ENCODE peak calls at places on chromosomes 11 and 22, in eight cellular contexts. H, S, X, V, R, F, I and G are unnamed samples.
A peak's percentile ranks its signal among the peaks of the same experiment; 100 is the strongest.

GRCh38 chr22:35661377-35661937 is 13.2 kb downstream of the APOL6 start:
- DNase-seq in F (no peak), R (no peak), S (no peak), V (no peak), I (no peak), H (no peak), X (no peak), G (no peak)

GRCh38 chr22:43317252-43317651 is 25.9 kb downstream of the SCUBE1 start:
- DNase-seq in S (no peak), F (no peak), R (no peak), H (no peak), X (no peak), I (no peak), V (no peak), G (no peak)

GRCh38 chr11:7442588-7443215 is 42.6 kb upstream of the OLFML1 start:
- DNase-seq in X (peak; percentile 63), H (peak; percentile 56), I (peak; percentile 91), S (peak; percentile 53), F (peak; percentile 68), V (peak; percentile 63), R (peak; percentile 38), G (peak; percentile 93)

GRCh38 chr11:130369713-130370112 is 55.0 kb upstream of the ZBTB44 start:
- DNase-seq in R (no peak), I (no peak), X (no peak), V (no peak), F (no peak), H (no peak), S (no peak), G (no peak)

GRCh38 chr11:63999349-64000025 is 13.2 kb downstream of the OTUB1 start:
- DNase-seq in V (no peak), I (peak; percentile 67), R (no peak), S (peak; percentile 62), X (no peak), F (peak; percentile 35), H (no peak), G (peak; percentile 95)

GRCh38 chr22:17412232-17412631 is 43.0 kb downstream of the CECR2 start:
- DNase-seq in S (peak; percentile 45), R (no peak), F (peak; percentile 48), X (no peak), V (no peak), H (no peak), I (no peak), G (no peak)

GRCh38 chr22:20089977-20090729 is 10.1 kb downstream of the DGCR8 start:
- DNase-seq in F (no peak), I (no peak), S (peak; percentile 7), H (no peak), X (no peak), V (no peak), R (no peak), G (no peak)

GRCh38 chr11:63845305-63845704 is 6.4 kb downstream of the MARK2 start:
- DNase-seq in R (no peak), S (no peak), V (no peak), H (no peak), I (no peak), X (no peak), F (no peak), G (no peak)

GRCh38 chr11:16271258-16271657 is 85.1 kb downstream of the SOX6 start:
- DNase-seq in X (no peak), S (no peak), R (no peak), H (no peak), V (no peak), I (no peak), F (no peak), G (no peak)

GRCh38 chr11:102402556-102402955 is 50.0 kb downstream of the TMEM123 start:
- DNase-seq in X (no peak), R (no peak), H (no peak), S (no peak), V (no peak), F (no peak), I (no peak), G (no peak)

GRCh38 chr11:110069158-110069737 is 23.9 kb upstream of the ZC3H12C start:
- DNase-seq in V (no peak), F (peak; percentile 63), R (peak; percentile 3), H (no peak), S (peak; percentile 78), X (peak; percentile 97), I (peak; percentile 55), G (peak; percentile 92)

GRCh38 chr11:73287400-73288101 is 15.4 kb downstream of the P2RY6 start:
- DNase-seq in R (no peak), I (no peak), S (peak; percentile 55), H (no peak), F (no peak), X (no peak), V (no peak), G (no peak)

GRCh38 chr22:37659897-37660708 is 1.6 kb downstream of the PDXP start:
- DNase-seq in I (no peak), R (no peak), H (no peak), X (no peak), V (no peak), S (no peak), F (no peak), G (no peak)

GRCh38 chr22:37660709-37661045 is 2.2 kb downstream of the PDXP start:
- DNase-seq in H (no peak), I (no peak), F (no peak), X (no peak), S (no peak), R (no peak), V (no peak), G (no peak)

GRCh38 chr22:37657590-37658132 is 862 bp upstream of the PDXP start:
- DNase-seq in X (no peak), H (no peak), R (no peak), V (no peak), F (no peak), I (no peak), S (no peak), G (no peak)

GRCh38 chr22:37658133-37659065 is at the start of gene PDXP:
- DNase-seq in V (peak; percentile 97), F (peak; percentile 99), X (peak; percentile 100), R (peak; percentile 100), I (peak; percentile 99), S (peak; percentile 100), H (peak; percentile 97), G (peak; percentile 100)

GRCh38 chr22:37659066-37659896 is 758 bp downstream of the PDXP start:
- DNase-seq in R (no peak), S (no peak), I (peak; percentile 87), V (no peak), F (peak; percentile 70), X (no peak), H (no peak), G (no peak)
- TF ChIP-seq POLR2A in R (no peak), S (no peak), I (peak; percentile 96), V (no peak), F (peak; percentile 80), X (no peak), H (no peak), G (no peak)

DNA sequence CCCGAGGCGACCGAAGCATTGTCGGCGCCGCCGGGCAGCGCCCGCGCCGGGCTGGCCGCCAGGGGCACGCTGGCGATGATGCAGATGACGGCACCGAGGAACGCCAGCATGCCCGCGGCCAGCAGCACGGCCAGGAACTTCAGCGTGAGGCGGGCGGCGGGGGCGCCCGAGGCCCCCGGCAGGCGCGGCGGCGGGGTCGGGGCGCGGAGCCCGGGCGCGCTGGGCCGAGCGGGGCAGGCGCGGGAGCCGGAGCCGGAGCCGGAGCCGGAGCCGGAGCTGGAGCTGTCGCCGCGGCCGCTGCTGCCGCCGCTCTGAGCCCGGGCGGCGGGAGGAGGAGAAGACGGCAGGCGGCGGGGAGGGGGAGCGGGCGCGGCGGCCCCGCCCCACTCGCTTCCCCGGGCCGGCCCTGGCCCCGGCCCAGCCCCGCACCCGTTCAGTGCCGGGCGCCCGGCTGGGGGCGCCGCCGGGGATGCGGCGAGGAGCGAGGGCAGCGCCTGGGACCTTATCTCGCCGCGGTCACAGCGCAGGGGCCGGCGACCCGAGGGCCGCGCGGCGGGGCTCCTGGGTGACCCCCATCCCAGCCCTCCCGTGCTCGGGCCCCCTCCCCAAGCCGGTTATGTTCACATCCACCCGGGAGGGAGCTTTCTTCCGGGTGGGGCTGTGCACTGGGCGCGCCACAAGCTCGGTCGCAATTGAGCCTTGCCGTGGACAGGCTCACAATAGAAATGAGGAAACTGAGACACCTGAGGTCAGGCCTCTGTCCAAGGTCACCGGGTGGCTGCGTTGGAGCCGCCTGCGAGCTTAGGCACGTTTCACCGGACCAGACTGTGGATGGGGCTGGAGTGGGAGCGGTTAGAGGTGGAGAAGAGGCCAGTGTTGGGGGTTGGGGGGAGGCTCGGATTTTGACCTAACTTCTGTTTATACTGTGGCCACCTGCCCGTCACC is at the start of gene NPTXR:
- DNase-seq in R (no peak), X (peak; percentile 16), I (peak; percentile 57), F (peak; percentile 52), S (peak; percentile 51), H (peak; percentile 53), V (no peak), G (no peak)
- TF ChIP-seq POLR2A in R (peak; percentile 71), X (no peak), I (no peak), F (no peak), S (no peak), H (peak; percentile 67), V (no peak), G (no peak)

GRCh38 chr11:36380296-36381004 is 84.4 kb downstream of the PRR5L start:
- DNase-seq in S (no peak), I (no peak), V (no peak), X (no peak), F (no peak), R (no peak), H (no peak), G (no peak)
- TF ChIP-seq POLR2A in S (no peak), I (no peak), V (no peak), X (no peak), F (no peak), R (no peak), H (no peak), G (no peak)

GRCh38 chr11:11776714-11777113 is 65.1 kb upstream of the USP47 start:
- DNase-seq in S (no peak), I (no peak), F (no peak), V (no peak), R (no peak), H (no peak), X (no peak), G (no peak)

GRCh38 chr11:11777897-11778296 is 63.9 kb upstream of the USP47 start:
- DNase-seq in H (no peak), I (no peak), F (no peak), R (no peak), S (no peak), X (no peak), V (no peak), G (no peak)

GRCh38 chr11:11780843-11781242 is 60.9 kb upstream of the USP47 start:
- DNase-seq in H (no peak), F (no peak), I (no peak), V (no peak), S (no peak), R (no peak), X (no peak), G (no peak)

GRCh38 chr11:11782532-11783110 is 59.2 kb upstream of the USP47 start:
- DNase-seq in X (no peak), S (no peak), I (no peak), V (no peak), F (no peak), H (no peak), R (no peak), G (peak; percentile 68)

DNA sequence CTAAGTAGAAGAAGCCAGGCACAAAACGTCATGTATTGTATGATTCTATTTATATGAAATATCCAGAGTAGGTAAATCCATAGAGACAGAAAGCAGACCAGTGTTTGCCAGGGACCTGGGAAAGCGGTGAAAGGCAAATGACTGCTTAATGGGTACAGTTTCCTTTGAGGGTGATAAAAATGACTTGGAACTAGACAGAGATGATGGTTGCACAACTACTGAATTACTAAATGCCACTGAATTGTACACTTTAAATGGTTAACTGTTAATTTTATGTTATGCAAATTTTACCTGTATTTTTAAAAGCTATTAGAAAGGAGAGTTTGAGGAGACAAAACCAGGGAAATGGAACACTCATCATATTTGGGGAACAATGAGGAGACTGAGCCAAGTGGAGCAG is 61.8 kb upstream of the USP47 start:
- DNase-seq in X (no peak), R (no peak), S (no peak), F (no peak), H (no peak), I (no peak), V (no peak), G (no peak)
- TF ChIP-seq POLR2A in X (no peak), R (no peak), S (no peak), F (no peak), H (no peak), I (no peak), V (no peak), G (no peak)